ENCODE peak calls at places on chromosome 9, in four cellular contexts. One of them, this sample, is unnamed.

GRCh38 chr9:108469654-108470053 is 386.1 kb downstream of the ACTL7B start:
- DNase-seq in K562: no peak
- DNase-seq in HL-60: peak
- DNase-seq in GM12878: no peak
- DNase-seq in this sample: no peak

GRCh38 chr9:136133191-136133958 is 14.7 kb upstream of the TMEM250 start:
- DNase-seq in K562: peak
- DNase-seq in HL-60: peak
- DNase-seq in GM12878: no peak
- DNase-seq in this sample: peak

GRCh38 chr9:135241381-135242380 is 154.2 kb downstream of the OLFM1 start:
- DNase-seq in K562: no peak
- DNase-seq in HL-60: no peak
- DNase-seq in GM12878: no peak
- DNase-seq in this sample: no peak

GRCh38 chr9:33894316-33894715 is 77.4 kb downstream of the UBE2R2 start:
- DNase-seq in K562: no peak
- DNase-seq in HL-60: no peak
- DNase-seq in GM12878: no peak
- DNase-seq in this sample: no peak

GRCh38 chr9:95463145-95464060 is 53.4 kb downstream of the PTCH1 start:
- DNase-seq in K562: no peak
- DNase-seq in HL-60: no peak
- DNase-seq in GM12878: no peak
- DNase-seq in this sample: no peak

GRCh38 chr9:95305770-95306492 is 11.6 kb downstream of the FANCC start:
- DNase-seq in K562: no peak
- DNase-seq in HL-60: no peak
- DNase-seq in GM12878: no peak
- DNase-seq in this sample: no peak

GRCh38 chr9:15529566-15530324 is 19.0 kb upstream of the PSIP1 start:
- DNase-seq in K562: no peak
- DNase-seq in HL-60: no peak
- DNase-seq in GM12878: peak
- DNase-seq in this sample: no peak

GRCh38 chr9:14212697-14213420 is 101.1 kb downstream of the NFIB start:
- DNase-seq in K562: no peak
- DNase-seq in HL-60: no peak
- DNase-seq in GM12878: no peak
- DNase-seq in this sample: no peak

GRCh38 chr9:114225534-114226288 is 70.4 kb downstream of the COL27A1 start:
- DNase-seq in K562: no peak
- DNase-seq in HL-60: no peak
- DNase-seq in GM12878: no peak
- DNase-seq in this sample: no peak

GRCh38 chr9:16928179-16928945 is 57.9 kb upstream of the BNC2 start:
- DNase-seq in K562: no peak
- DNase-seq in HL-60: no peak
- DNase-seq in GM12878: no peak
- DNase-seq in this sample: no peak

GRCh38 chr9:72839140-72839539 is 113.7 kb downstream of the ALDH1A1 start:
- DNase-seq in K562: no peak
- DNase-seq in HL-60: no peak
- DNase-seq in GM12878: no peak
- DNase-seq in this sample: no peak

GRCh38 chr9:127785933-127786772 is at the start of gene CDK9:
- DNase-seq in K562: peak
- DNase-seq in HL-60: no peak
- DNase-seq in GM12878: no peak
- DNase-seq in this sample: peak
- TF ChIP-seq SPI1 in K562: peak
- TF ChIP-seq SPI1 in HL-60: peak
- TF ChIP-seq SPI1 in GM12878: peak
- TF ChIP-seq SPI1 in this sample: peak

DNA sequence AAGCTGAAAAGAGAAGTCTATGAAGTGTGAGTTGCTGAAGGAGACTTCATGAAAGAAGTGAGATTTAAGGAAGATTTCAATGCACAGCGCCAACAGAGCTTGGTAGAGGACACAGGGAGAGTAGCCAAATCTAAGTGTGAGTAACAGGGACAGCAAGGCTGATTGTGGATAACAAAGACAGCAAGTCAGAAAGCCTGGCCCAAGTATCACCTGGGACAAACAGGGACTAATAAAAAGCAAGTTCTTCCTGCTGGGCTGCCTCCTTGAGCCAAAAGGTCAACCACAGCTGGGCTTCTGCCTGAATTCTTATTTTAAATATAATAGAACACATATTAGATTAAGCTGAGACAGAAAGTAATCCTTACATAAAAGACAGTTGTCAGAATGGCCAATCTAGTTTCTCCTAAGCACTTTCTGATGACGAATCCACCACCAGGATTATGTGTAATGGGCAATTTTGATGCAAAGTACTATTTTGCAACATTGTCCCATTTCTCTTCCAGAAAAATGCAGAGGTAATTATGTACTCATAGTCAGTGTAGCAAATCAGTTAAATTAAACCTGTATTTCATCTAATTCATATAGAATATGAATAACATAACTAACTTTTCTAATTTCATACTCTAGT is 73.8 kb downstream of the MAPKAP1 start:
- DNase-seq in K562: no peak
- DNase-seq in HL-60: no peak
- DNase-seq in GM12878: no peak
- DNase-seq in this sample: no peak
- TF ChIP-seq SPI1 in K562: no peak
- TF ChIP-seq SPI1 in HL-60: no peak
- TF ChIP-seq SPI1 in GM12878: no peak
- TF ChIP-seq SPI1 in this sample: no peak

GRCh38 chr9:18606831-18607230 is 132.9 kb downstream of the ADAMTSL1 start:
- DNase-seq in K562: no peak
- DNase-seq in HL-60: no peak
- DNase-seq in GM12878: no peak
- DNase-seq in this sample: no peak

GRCh38 chr9:18605763-18606162 is 131.8 kb downstream of the ADAMTSL1 start:
- DNase-seq in K562: no peak
- DNase-seq in HL-60: no peak
- DNase-seq in GM12878: no peak
- DNase-seq in this sample: no peak

GRCh38 chr9:18604971-18605370 is 131.0 kb downstream of the ADAMTSL1 start:
- DNase-seq in K562: no peak
- DNase-seq in HL-60: no peak
- DNase-seq in GM12878: no peak
- DNase-seq in this sample: no peak

GRCh38 chr9:18608371-18608770 is 134.4 kb downstream of the ADAMTSL1 start:
- DNase-seq in K562: no peak
- DNase-seq in HL-60: no peak
- DNase-seq in GM12878: no peak
- DNase-seq in this sample: no peak

GRCh38 chr9:18606281-18606680 is 132.3 kb downstream of the ADAMTSL1 start:
- DNase-seq in K562: no peak
- DNase-seq in HL-60: no peak
- DNase-seq in GM12878: no peak
- DNase-seq in this sample: no peak
- TF ChIP-seq SPI1 in K562: no peak
- TF ChIP-seq SPI1 in HL-60: no peak
- TF ChIP-seq SPI1 in GM12878: no peak
- TF ChIP-seq SPI1 in this sample: no peak

DNA sequence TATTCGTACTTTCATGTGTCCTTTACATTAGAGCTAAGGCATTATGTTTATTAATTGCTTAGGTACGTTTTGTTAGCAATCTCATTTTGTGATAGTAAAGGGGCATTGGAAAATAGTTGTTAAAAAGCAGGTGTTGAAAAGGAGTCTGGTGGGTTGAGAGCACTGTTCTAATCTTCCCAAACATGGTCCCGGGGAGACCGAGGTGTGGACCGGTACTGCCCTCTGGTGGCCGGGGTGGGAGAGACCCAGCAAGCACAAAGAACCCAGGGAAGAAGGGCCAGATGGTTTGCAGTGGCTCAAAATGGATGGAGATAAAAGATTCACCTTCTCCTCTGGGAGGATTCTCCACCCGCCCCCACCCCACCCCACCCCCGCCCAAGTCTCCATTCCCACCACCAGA is 26.1 kb downstream of the IDNK start:
- DNase-seq in K562: peak
- DNase-seq in HL-60: peak
- DNase-seq in GM12878: no peak
- DNase-seq in this sample: peak
- TF ChIP-seq SPI1 in K562: no peak
- TF ChIP-seq SPI1 in HL-60: no peak
- TF ChIP-seq SPI1 in GM12878: no peak
- TF ChIP-seq SPI1 in this sample: no peak

GRCh38 chr9:105697871-105698270 is 3.5 kb downstream of the TMEM38B start:
- DNase-seq in K562: peak
- DNase-seq in HL-60: no peak
- DNase-seq in GM12878: no peak
- DNase-seq in this sample: no peak

GRCh38 chr9:105696219-105696793 is 2.0 kb downstream of the TMEM38B start:
- DNase-seq in K562: no peak
- DNase-seq in HL-60: no peak
- DNase-seq in GM12878: no peak
- DNase-seq in this sample: no peak

GRCh38 chr9:105693435-105694275 is 686 bp upstream of the TMEM38B start:
- DNase-seq in K562: peak
- DNase-seq in HL-60: no peak
- DNase-seq in GM12878: no peak
- DNase-seq in this sample: no peak

GRCh38 chr9:105694320-105694847 is at the start of gene TMEM38B:
- DNase-seq in K562: peak
- DNase-seq in HL-60: peak
- DNase-seq in GM12878: no peak
- DNase-seq in this sample: peak

DNA sequence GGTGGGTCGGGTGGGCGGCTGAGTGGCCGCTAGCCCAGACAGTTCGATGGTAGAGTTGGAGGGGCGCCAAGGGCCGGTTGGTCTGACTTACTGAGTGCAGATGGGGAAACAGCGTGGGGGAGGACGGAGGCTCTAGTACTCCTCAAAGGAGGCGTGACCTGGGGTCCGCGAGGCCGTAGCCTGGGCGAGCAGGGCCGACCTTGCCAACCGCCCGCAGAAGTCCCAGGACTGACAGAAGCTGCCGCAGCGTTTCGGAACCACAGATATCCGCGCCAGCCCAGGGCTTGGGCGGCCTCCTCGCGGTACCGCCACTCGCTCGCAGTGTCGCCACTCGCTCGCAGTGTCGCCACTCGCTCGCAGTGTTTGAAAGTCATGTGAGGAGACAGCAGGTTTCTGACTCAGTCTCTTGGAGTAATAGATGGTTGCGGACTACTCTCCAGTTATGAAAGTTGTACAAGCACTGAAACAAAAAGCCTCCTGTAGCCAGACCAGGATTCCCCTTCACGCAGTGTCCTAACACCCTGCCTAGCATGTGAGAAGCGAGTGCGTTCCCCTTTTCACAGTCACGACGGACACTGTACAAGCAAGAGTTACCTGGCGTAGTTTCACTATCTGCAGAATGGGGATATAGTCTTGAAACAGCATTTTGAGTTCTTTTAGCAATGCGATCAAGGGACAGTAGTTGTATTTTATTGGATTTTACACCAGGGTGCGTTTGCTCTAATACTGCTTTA is 674 bp downstream of the TMEM38B start:
- DNase-seq in K562: peak
- DNase-seq in HL-60: peak
- DNase-seq in GM12878: peak
- DNase-seq in this sample: peak
- TF ChIP-seq SPI1 in K562: peak
- TF ChIP-seq SPI1 in HL-60: peak
- TF ChIP-seq SPI1 in GM12878: peak
- TF ChIP-seq SPI1 in this sample: peak